ENCODE peak calls at places on chromosomes 12 and 14, in nine cellular contexts. N is epithelial cell of esophagus, J is IMR-90, K is left ventricle myocardium inferior, C is fibroblast of the aortic adventitia, I is keratinocyte, O is thoracic aorta, B is dorsolateral prefrontal cortex, S is cardiac muscle cell. X is an unnamed sample.

GRCh38 chr14:65472189-65472588 is 59.7 kb downstream of the FUT8 start:
- DNase-seq in K (no peak), O (no peak), C (no peak), N (no peak), I (no peak), J (no peak), S (no peak), B (no peak), X (no peak)

GRCh38 chr12:124704619-124705018 is 137.2 kb upstream of the NCOR2 start:
- DNase-seq in K (no peak), I (no peak), C (no peak), N (no peak), B (no peak), J (no peak), O (no peak), S (no peak), X (no peak)

GRCh38 chr14:68939893-68940613 is 39.0 kb downstream of the ACTN1 start:
- DNase-seq in N (peak; percentile 93), J (peak; percentile 97), S (peak; percentile 98), I (no peak), K (peak; percentile 80), C (peak; percentile 91), O (peak; percentile 78), B (no peak), X (peak; percentile 93)

GRCh38 chr12:125132698-125133400 is 67.6 kb downstream of the AACS start:
- DNase-seq in I (no peak), O (no peak), J (peak; percentile 51), C (no peak), S (no peak), K (no peak), B (no peak), N (no peak), X (peak; percentile 41)

GRCh38 chr12:93302331-93303229 is 75.1 kb upstream of the NUDT4 start:
- DNase-seq in B (no peak), O (peak; percentile 36), S (peak; percentile 66), I (no peak), N (no peak), C (peak; percentile 85), J (peak; percentile 97), K (no peak), X (peak; percentile 72)

GRCh38 chr14:65658202-65658601 is 245.7 kb downstream of the FUT8 start:
- DNase-seq in S (peak; percentile 18), O (no peak), K (no peak), C (peak; percentile 82), I (peak; percentile 13), B (no peak), J (peak; percentile 81), N (peak; percentile 83), X (peak; percentile 70)

GRCh38 chr12:166425-167091 is 47.4 kb downstream of the SLC6A12 start:
- DNase-seq in B (no peak), K (no peak), I (no peak), C (no peak), S (no peak), O (no peak), J (no peak), N (no peak), X (no peak)

GRCh38 chr12:56007892-56008471 is 10.9 kb downstream of the SUOX start:
- DNase-seq in N (no peak), J (no peak), B (no peak), S (peak; percentile 28), I (no peak), O (no peak), K (no peak), C (peak; percentile 42), X (no peak)

GRCh38 chr12:110039085-110039807 is 9.1 kb downstream of the C12orf76 start:
- DNase-seq in C (peak; percentile 96), N (peak; percentile 94), O (peak; percentile 10), B (no peak), S (peak; percentile 85), I (no peak), K (no peak), J (peak; percentile 98), X (peak; percentile 96)

GRCh38 chr12:80937391-80938238 is at the start of gene LIN7A:
- DNase-seq in B (peak; percentile 64), K (peak; percentile 67), J (peak; percentile 31), I (no peak), O (no peak), S (peak; percentile 30), N (peak; percentile 1), C (peak; percentile 17), X (peak; percentile 3)

GRCh38 chr14:104387000-104387384 is 192.6 kb upstream of the C14orf180 start:
- DNase-seq in O (no peak), K (no peak), S (no peak), I (no peak), J (no peak), C (no peak), B (peak; percentile 33), N (no peak), X (no peak)

GRCh38 chr12:12807970-12808702 is 5.0 kb upstream of the DDX47 start:
- DNase-seq in O (no peak), N (peak; percentile 23), B (no peak), K (peak; percentile 44), J (peak; percentile 71), I (no peak), C (peak; percentile 62), S (no peak), X (no peak)

GRCh38 chr12:701896-702539 is 38.8 kb upstream of the NINJ2 start:
- DNase-seq in K (no peak), C (no peak), I (no peak), N (no peak), O (no peak), B (peak; percentile 69), S (peak; percentile 17), J (no peak), X (no peak)

GRCh38 chr12:5565933-5566632 is 134.2 kb downstream of the NTF3 start:
- DNase-seq in J (peak; percentile 73), O (no peak), C (no peak), B (no peak), K (no peak), I (no peak), N (no peak), S (peak; percentile 6), X (peak; percentile 63)
- TF ChIP-seq CTCF in J (peak; percentile 6), O (no peak), C (no peak), B (no peak), K (no peak), I (no peak), N (no peak), S (no peak), X (peak; percentile 50)

DNA sequence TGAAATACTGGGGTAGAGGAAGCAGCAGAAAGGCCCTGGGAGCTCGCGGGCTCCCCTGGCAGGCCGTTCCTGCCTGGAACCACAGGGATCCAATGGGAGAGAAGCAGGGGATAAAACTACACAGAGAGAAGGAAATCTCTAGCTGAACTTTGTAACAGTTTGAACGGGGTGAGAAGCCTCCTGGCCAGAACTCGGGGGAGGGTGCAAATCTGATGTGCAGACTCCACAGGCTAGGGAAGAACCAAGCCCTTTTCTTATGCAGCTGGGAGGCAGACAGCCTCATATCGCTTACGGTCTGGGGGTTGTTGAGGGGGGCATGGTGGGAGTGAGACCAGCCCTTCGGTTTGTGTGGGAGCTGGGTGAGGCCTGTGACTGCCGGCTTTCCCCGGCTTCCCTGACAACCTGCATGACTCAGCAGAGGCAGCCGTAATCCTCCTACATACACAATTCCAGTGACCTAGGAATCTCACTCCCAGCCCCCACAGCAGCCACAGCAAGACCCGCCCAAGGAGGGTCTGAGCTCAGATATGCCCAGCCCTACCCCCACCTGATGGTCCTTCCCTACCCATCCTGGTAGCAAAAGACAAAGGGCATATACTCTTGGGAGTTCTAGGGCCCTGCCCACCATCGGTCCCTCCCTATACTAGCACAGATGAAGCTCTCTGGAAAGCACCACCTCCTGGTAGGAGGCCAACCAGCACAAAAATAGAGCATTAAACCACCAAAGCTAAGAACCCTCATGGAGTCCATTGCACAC is 143.0 kb downstream of the TMTC1 start:
- DNase-seq in K (peak; percentile 35), J (peak; percentile 68), O (no peak), N (peak; percentile 55), S (peak; percentile 93), C (peak; percentile 57), B (peak; percentile 56), I (no peak), X (no peak)
- TF ChIP-seq CTCF in K (peak; percentile 25), J (no peak), O (peak; percentile 47), N (no peak), S (peak; percentile 55), C (peak; percentile 34), B (no peak), I (no peak), X (no peak)

GRCh38 chr12:30811966-30812365 is 57.2 kb upstream of the CAPRIN2 start:
- DNase-seq in B (no peak), J (no peak), K (no peak), C (no peak), O (no peak), I (no peak), N (no peak), S (no peak), X (no peak)

GRCh38 chr12:30810918-30811317 is 56.2 kb upstream of the CAPRIN2 start:
- DNase-seq in J (no peak), B (no peak), K (no peak), I (no peak), C (no peak), N (no peak), S (no peak), O (no peak), X (no peak)

GRCh38 chr12:30806989-30807694 is 52.4 kb upstream of the CAPRIN2 start:
- DNase-seq in O (no peak), S (peak; percentile 90), J (peak; percentile 76), B (no peak), I (no peak), N (peak; percentile 75), C (peak; percentile 91), K (no peak), X (peak; percentile 63)

GRCh38 chr12:30805959-30806358 is 51.2 kb upstream of the CAPRIN2 start:
- DNase-seq in B (no peak), I (no peak), J (no peak), N (peak; percentile 28), S (no peak), K (no peak), O (no peak), C (no peak), X (no peak)

DNA sequence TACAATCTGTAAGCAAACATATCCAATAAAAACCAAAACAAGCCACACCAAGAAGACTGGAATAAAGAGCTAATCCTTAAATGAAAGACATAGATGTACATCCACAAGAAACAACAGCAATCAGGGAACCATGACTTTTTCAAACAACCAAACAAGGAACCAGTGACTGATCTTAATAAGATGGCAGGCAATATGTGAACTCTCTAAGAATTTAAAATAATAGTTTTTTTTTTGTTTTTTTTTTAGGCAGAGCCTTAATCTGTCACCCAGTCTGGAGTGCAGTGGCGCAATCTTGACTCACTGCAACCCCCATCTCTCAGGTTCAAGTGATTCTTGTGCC is 52.9 kb upstream of the CAPRIN2 start:
- DNase-seq in K (no peak), C (no peak), I (no peak), B (no peak), O (no peak), N (no peak), J (no peak), S (no peak), X (no peak)
- TF ChIP-seq CTCF in K (no peak), C (no peak), I (no peak), B (no peak), O (no peak), N (no peak), J (no peak), S (no peak), X (peak; percentile 44)

DNA sequence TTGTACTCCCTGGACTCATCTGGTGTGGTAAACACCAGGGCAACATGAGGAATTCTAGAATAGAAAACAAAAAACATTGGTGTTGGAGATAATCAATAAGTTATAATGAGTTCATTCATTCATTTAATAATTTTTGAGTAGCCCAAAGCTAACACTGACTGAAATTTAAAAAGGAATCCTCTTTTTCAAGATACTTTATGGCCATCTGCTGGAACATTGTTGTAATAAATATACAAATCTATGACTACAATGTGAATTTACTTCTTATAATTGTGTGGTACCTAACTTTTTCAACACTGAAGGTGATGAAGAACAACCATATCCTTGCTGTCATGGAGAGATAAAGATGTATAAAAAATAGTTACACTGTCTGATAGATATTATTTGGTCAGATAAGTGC is 687.3 kb upstream of the MIS18BP1 start:
- DNase-seq in J (no peak), K (no peak), B (no peak), N (no peak), S (no peak), O (no peak), I (no peak), C (no peak), X (no peak)
- TF ChIP-seq CTCF in J (no peak), K (no peak), B (no peak), N (no peak), S (no peak), O (no peak), I (no peak), C (no peak), X (no peak)